ENCODE peak calls at places on chromosomes 13 and 19, in nine cellular contexts. One of them, this sample, is unnamed. For H3K4me1, the result is how much of the 10 kb centered on the place peaks cover.

GRCh38 chr13:113495494-113496251 is 5.2 kb upstream of the DCUN1D2 start:
- DNase-seq in cardiac muscle cell: peak
- DNase-seq in stomach: no peak
- DNase-seq in GM23248: no peak
- DNase-seq in Peyer's patch: no peak
- DNase-seq in neuronal stem cell: no peak
- DNase-seq in thoracic aorta: no peak
- DNase-seq in right lobe of liver: no peak
- DNase-seq in vagina: no peak
- DNase-seq in this sample: no peak

GRCh38 chr13:29369060-29369743 is 226.3 kb downstream of the SLC7A1 start:
- DNase-seq in stomach: no peak
- DNase-seq in right lobe of liver: no peak
- DNase-seq in Peyer's patch: no peak
- DNase-seq in thoracic aorta: no peak
- DNase-seq in GM23248: peak
- DNase-seq in neuronal stem cell: peak
- DNase-seq in cardiac muscle cell: peak
- DNase-seq in vagina: no peak
- DNase-seq in this sample: no peak

GRCh38 chr13:73385848-73386247 is 327.0 kb downstream of the KLF5 start:
- DNase-seq in right lobe of liver: no peak
- DNase-seq in vagina: no peak
- DNase-seq in Peyer's patch: no peak
- DNase-seq in stomach: no peak
- DNase-seq in cardiac muscle cell: no peak
- DNase-seq in neuronal stem cell: no peak
- DNase-seq in GM23248: no peak
- DNase-seq in thoracic aorta: no peak
- DNase-seq in this sample: no peak

GRCh38 chr13:61252213-61252612 is 163.4 kb downstream of the PCDH20 start:
- DNase-seq in vagina: no peak
- DNase-seq in stomach: no peak
- DNase-seq in right lobe of liver: no peak
- DNase-seq in Peyer's patch: no peak
- DNase-seq in neuronal stem cell: no peak
- DNase-seq in GM23248: no peak
- DNase-seq in thoracic aorta: no peak
- DNase-seq in cardiac muscle cell: no peak
- DNase-seq in this sample: no peak

GRCh38 chr19:2500861-2501260 is 24.9 kb downstream of the GADD45B start:
- DNase-seq in cardiac muscle cell: no peak
- DNase-seq in right lobe of liver: no peak
- DNase-seq in thoracic aorta: no peak
- DNase-seq in GM23248: no peak
- DNase-seq in stomach: no peak
- DNase-seq in vagina: no peak
- DNase-seq in neuronal stem cell: no peak
- DNase-seq in Peyer's patch: no peak
- DNase-seq in this sample: no peak

GRCh38 chr13:18952225-18953016 is 229.2 kb downstream of the TUBA3C start:
- DNase-seq in Peyer's patch: no peak
- DNase-seq in right lobe of liver: no peak
- DNase-seq in neuronal stem cell: no peak
- DNase-seq in vagina: no peak
- DNase-seq in cardiac muscle cell: no peak
- DNase-seq in stomach: no peak
- DNase-seq in thoracic aorta: no peak
- DNase-seq in GM23248: no peak
- DNase-seq in this sample: no peak

GRCh38 chr19:41223431-41224234 is 4.6 kb downstream of the AXL start:
- DNase-seq in Peyer's patch: no peak
- DNase-seq in cardiac muscle cell: peak
- DNase-seq in stomach: no peak
- DNase-seq in neuronal stem cell: peak
- DNase-seq in vagina: no peak
- DNase-seq in GM23248: peak
- DNase-seq in right lobe of liver: no peak
- DNase-seq in thoracic aorta: peak
- DNase-seq in this sample: no peak

GRCh38 chr13:51644649-51645048 is 60.4 kb downstream of the WDFY2 start:
- DNase-seq in right lobe of liver: no peak
- DNase-seq in vagina: no peak
- DNase-seq in Peyer's patch: no peak
- DNase-seq in cardiac muscle cell: no peak
- DNase-seq in stomach: no peak
- DNase-seq in GM23248: peak
- DNase-seq in neuronal stem cell: no peak
- DNase-seq in thoracic aorta: no peak
- DNase-seq in this sample: no peak

GRCh38 chr13:70541451-70541850 is 433.2 kb upstream of the KLHL1 start:
- DNase-seq in GM23248: no peak
- DNase-seq in neuronal stem cell: no peak
- DNase-seq in thoracic aorta: no peak
- DNase-seq in cardiac muscle cell: no peak
- DNase-seq in Peyer's patch: no peak
- DNase-seq in vagina: no peak
- DNase-seq in stomach: no peak
- DNase-seq in right lobe of liver: no peak
- DNase-seq in this sample: no peak

GRCh38 chr19:4606921-4607678 is 32.2 kb upstream of the TNFAIP8L1 start:
- DNase-seq in Peyer's patch: no peak
- DNase-seq in cardiac muscle cell: peak
- DNase-seq in GM23248: peak
- DNase-seq in neuronal stem cell: peak
- DNase-seq in thoracic aorta: no peak
- DNase-seq in stomach: no peak
- DNase-seq in right lobe of liver: peak
- DNase-seq in vagina: no peak
- DNase-seq in this sample: no peak

GRCh38 chr19:32933571-32933970 is 38.2 kb downstream of the CEP89 start:
- DNase-seq in neuronal stem cell: no peak
- DNase-seq in thoracic aorta: no peak
- DNase-seq in stomach: no peak
- DNase-seq in right lobe of liver: no peak
- DNase-seq in cardiac muscle cell: no peak
- DNase-seq in GM23248: no peak
- DNase-seq in vagina: no peak
- DNase-seq in Peyer's patch: no peak
- DNase-seq in this sample: no peak

GRCh38 chr13:28251462-28251861 is 113.1 kb downstream of the PAN3 start:
- DNase-seq in right lobe of liver: no peak
- DNase-seq in neuronal stem cell: no peak
- DNase-seq in cardiac muscle cell: no peak
- DNase-seq in thoracic aorta: no peak
- DNase-seq in stomach: no peak
- DNase-seq in GM23248: no peak
- DNase-seq in Peyer's patch: no peak
- DNase-seq in vagina: no peak
- DNase-seq in this sample: no peak

GRCh38 chr19:55679343-55680257 is 4.6 kb downstream of the EPN1 start:
- DNase-seq in cardiac muscle cell: no peak
- DNase-seq in Peyer's patch: no peak
- DNase-seq in thoracic aorta: no peak
- DNase-seq in right lobe of liver: no peak
- DNase-seq in GM23248: peak
- DNase-seq in stomach: no peak
- DNase-seq in vagina: no peak
- DNase-seq in neuronal stem cell: no peak
- DNase-seq in this sample: no peak

GRCh38 chr19:16894080-16894479 is 5.3 kb downstream of the F2RL3 start:
- DNase-seq in GM23248: no peak
- DNase-seq in thoracic aorta: no peak
- DNase-seq in cardiac muscle cell: no peak
- DNase-seq in right lobe of liver: no peak
- DNase-seq in neuronal stem cell: no peak
- DNase-seq in Peyer's patch: no peak
- DNase-seq in stomach: no peak
- DNase-seq in vagina: no peak
- DNase-seq in this sample: no peak

GRCh38 chr19:41994521-41994971 is 516 bp upstream of the ATP1A3 start:
- DNase-seq in vagina: no peak
- DNase-seq in Peyer's patch: no peak
- DNase-seq in stomach: no peak
- DNase-seq in neuronal stem cell: no peak
- DNase-seq in cardiac muscle cell: no peak
- DNase-seq in GM23248: no peak
- DNase-seq in thoracic aorta: no peak
- DNase-seq in right lobe of liver: no peak
- DNase-seq in this sample: peak

DNA sequence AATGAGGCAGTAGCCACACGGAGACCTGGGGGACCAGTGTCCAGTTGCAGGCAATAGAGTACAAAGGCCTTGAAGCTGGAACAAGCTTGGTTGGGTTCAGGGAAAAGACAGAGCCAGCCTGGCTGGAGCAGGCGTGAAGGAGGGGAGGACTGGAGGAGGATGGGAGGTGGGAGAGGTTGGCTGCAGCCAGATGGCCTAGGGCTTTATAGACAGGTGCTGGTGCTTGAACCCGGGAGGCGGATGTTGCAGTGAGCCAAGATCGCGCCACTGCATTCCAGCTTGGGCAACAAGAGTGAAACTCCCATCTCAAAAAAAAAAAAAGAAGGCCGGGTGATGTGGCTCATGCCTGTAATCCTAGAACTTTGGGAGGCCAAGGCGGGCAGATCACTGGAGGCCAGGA is 1.7 kb downstream of the SPINT2 start:
- DNase-seq in GM23248: no peak
- DNase-seq in thoracic aorta: no peak
- DNase-seq in neuronal stem cell: no peak
- DNase-seq in stomach: no peak
- DNase-seq in vagina: no peak
- DNase-seq in right lobe of liver: no peak
- DNase-seq in Peyer's patch: peak
- DNase-seq in cardiac muscle cell: no peak
- DNase-seq in this sample: no peak
- H3K4me1 ChIP-seq in GM23248: under half
- H3K4me1 ChIP-seq in thoracic aorta: under half
- H3K4me1 ChIP-seq in neuronal stem cell: under half
- H3K4me1 ChIP-seq in stomach: under half
- H3K4me1 ChIP-seq in vagina: under half
- H3K4me1 ChIP-seq in right lobe of liver: under half
- H3K4me1 ChIP-seq in Peyer's patch: under half
- H3K4me1 ChIP-seq in cardiac muscle cell: under half
- H3K4me1 ChIP-seq in this sample: under half

DNA sequence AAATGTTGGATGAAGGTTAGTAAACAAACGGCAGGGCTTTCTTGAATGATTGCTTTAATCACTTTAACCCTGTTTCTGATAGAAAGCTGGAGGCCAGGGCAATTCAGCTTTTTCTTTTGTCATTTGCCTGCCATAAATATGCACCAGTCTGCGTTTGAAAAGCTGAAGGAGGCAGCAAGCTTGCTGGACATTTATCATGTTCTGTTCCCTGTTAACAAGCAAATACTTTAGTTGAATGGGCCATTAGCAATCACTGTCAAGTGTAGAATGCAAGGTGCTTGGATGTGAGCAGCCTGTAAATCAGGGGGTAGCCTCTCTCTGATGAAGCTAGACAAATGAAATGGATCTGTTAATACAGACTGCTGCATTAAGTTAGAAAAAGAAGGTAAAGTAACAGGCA is 7.7 kb downstream of the EFNB2 start:
- DNase-seq in right lobe of liver: no peak
- DNase-seq in neuronal stem cell: no peak
- DNase-seq in vagina: no peak
- DNase-seq in GM23248: no peak
- DNase-seq in Peyer's patch: no peak
- DNase-seq in stomach: no peak
- DNase-seq in thoracic aorta: no peak
- DNase-seq in cardiac muscle cell: peak
- DNase-seq in this sample: no peak
- H3K4me1 ChIP-seq in right lobe of liver: under half
- H3K4me1 ChIP-seq in neuronal stem cell: under half
- H3K4me1 ChIP-seq in vagina: half or more
- H3K4me1 ChIP-seq in GM23248: under half
- H3K4me1 ChIP-seq in Peyer's patch: under half
- H3K4me1 ChIP-seq in stomach: half or more
- H3K4me1 ChIP-seq in thoracic aorta: under half
- H3K4me1 ChIP-seq in cardiac muscle cell: under half
- H3K4me1 ChIP-seq in this sample: under half

DNA sequence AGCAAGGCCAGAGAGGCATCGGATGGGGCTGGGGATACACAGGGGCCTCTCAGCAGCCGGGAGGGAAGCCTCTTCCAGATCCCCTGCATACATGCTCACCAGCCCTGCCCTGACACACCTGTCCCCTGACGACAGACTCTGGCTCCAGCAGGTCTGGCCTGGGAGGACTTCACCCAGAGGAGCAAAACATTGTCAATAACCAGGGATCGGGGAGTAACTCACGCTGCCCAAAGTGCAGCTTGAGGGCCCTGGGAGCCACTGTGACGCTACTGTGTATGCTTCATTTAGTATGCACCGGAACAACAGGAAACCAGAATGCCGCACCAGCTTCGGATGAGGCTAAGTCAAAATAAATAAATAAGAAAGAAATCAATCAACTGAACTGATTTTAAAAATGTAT is 12.4 kb upstream of the CD22 start:
- DNase-seq in Peyer's patch: no peak
- DNase-seq in stomach: no peak
- DNase-seq in GM23248: no peak
- DNase-seq in neuronal stem cell: no peak
- DNase-seq in cardiac muscle cell: no peak
- DNase-seq in right lobe of liver: no peak
- DNase-seq in vagina: no peak
- DNase-seq in thoracic aorta: no peak
- DNase-seq in this sample: no peak
- H3K4me1 ChIP-seq in Peyer's patch: under half
- H3K4me1 ChIP-seq in stomach: under half
- H3K4me1 ChIP-seq in GM23248: under half
- H3K4me1 ChIP-seq in neuronal stem cell: under half
- H3K4me1 ChIP-seq in cardiac muscle cell: under half
- H3K4me1 ChIP-seq in right lobe of liver: under half
- H3K4me1 ChIP-seq in vagina: under half
- H3K4me1 ChIP-seq in thoracic aorta: under half
- H3K4me1 ChIP-seq in this sample: under half

DNA sequence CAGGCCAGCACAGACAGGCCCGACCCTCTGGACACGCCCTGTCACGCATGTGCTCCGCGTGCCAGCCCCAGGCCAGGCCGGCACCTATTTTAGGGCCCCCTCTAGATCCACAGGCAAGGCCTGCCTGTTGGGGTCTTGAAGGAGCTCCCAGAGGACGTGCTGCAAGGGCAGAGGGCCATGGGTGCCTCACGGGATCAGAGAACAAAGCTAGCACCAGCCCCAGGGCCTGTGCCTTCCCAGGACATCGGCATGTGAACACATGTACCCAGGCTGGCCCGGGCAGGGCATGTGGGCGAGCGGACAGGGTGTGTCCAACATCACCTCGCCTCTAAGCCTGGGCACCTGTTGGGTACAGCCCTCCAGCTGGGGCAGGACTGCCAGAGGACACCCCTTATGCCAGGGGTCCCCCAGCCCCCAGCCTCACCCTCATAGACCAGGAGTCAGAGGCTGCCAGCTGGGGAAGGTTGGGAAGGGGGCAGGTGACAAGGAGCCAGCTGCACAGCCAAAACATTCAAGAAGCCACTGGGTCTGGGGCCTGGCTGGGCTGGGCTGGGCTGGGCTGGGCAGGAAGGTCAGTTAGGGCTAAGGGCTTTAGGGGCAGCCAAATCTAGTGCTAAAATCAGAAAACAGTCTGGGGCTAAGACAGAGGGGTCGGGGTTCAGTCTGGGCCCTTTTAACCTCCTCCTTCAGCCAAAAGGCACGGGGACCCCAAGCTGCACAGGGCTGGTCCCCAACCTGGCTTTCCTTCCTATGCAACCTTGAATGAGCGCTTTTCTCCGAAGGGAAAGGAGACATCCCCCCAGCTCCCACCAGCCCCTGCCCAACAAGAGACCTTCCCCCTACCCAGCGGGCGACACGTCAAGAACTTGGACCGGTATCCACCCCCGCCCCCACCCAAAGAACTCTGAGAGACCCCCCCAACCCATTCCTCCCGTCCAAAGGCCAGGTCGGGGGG is 35.3 kb upstream of the NANOS3 start:
- DNase-seq in thoracic aorta: no peak
- DNase-seq in Peyer's patch: peak
- DNase-seq in stomach: peak
- DNase-seq in neuronal stem cell: no peak
- DNase-seq in cardiac muscle cell: no peak
- DNase-seq in right lobe of liver: peak
- DNase-seq in vagina: no peak
- DNase-seq in GM23248: peak
- DNase-seq in this sample: no peak
- H3K4me1 ChIP-seq in thoracic aorta: under half
- H3K4me1 ChIP-seq in Peyer's patch: under half
- H3K4me1 ChIP-seq in stomach: half or more
- H3K4me1 ChIP-seq in neuronal stem cell: under half
- H3K4me1 ChIP-seq in cardiac muscle cell: under half
- H3K4me1 ChIP-seq in right lobe of liver: under half
- H3K4me1 ChIP-seq in vagina: half or more
- H3K4me1 ChIP-seq in GM23248: under half
- H3K4me1 ChIP-seq in this sample: half or more

This sample was measured in effector memory CD4-positive, alpha-beta T cell.